ENCODE peak calls at places on chromosomes 5 and 9, in seven cellular contexts. I, K, O, J, L, P and A are unnamed samples.

GRCh38 chr9:14395300-14396082 is 81.5 kb upstream of the NFIB start:
- DNase-seq in O (no peak), I (no peak), P (no peak), K (peak; percentile 23), J (no peak), L (no peak), A (peak; percentile 95)

GRCh38 chr9:73050062-73050814 is 97.4 kb upstream of the ALDH1A1 start:
- DNase-seq in L (no peak), P (no peak), O (no peak), K (no peak), J (no peak), I (no peak), A (no peak)

GRCh38 chr9:75200892-75201470 is 112.7 kb downstream of the OSTF1 start:
- DNase-seq in I (no peak), O (peak; percentile 61), J (peak; percentile 80), K (peak; percentile 30), L (no peak), P (peak; percentile 47), A (peak; percentile 26)

GRCh38 chr9:93650448-93650847 is 74.1 kb downstream of the PHF2 start:
- DNase-seq in K (no peak), J (no peak), O (no peak), P (no peak), L (no peak), I (no peak), A (no peak)

GRCh38 chr9:93565089-93565488 is 11.3 kb upstream of the PHF2 start:
- DNase-seq in P (no peak), L (no peak), I (no peak), O (no peak), K (no peak), J (no peak), A (no peak)

GRCh38 chr9:96044401-96044800 is 168.9 kb downstream of the ERCC6L2 start:
- DNase-seq in L (no peak), O (no peak), J (no peak), P (no peak), K (no peak), I (no peak), A (no peak)

GRCh38 chr5:91049800-91050199 is 333.3 kb downstream of the ARRDC3 start:
- DNase-seq in J (no peak), K (peak; percentile 39), P (no peak), I (no peak), L (no peak), O (no peak), A (no peak)

GRCh38 chr9:114960276-114960675 is 29.9 kb upstream of the TNFSF8 start:
- DNase-seq in P (no peak), L (no peak), K (no peak), I (no peak), O (no peak), J (no peak), A (no peak)

GRCh38 chr5:112779531-112779930 is 41.8 kb downstream of the APC start:
- DNase-seq in J (no peak), O (no peak), I (no peak), K (no peak), P (no peak), L (no peak), A (no peak)

GRCh38 chr9:121785673-121786542 is 134.5 kb downstream of the DAB2IP start:
- DNase-seq in I (no peak), L (no peak), O (no peak), K (no peak), J (no peak), P (no peak), A (no peak)

GRCh38 chr9:88583901-88584596 is 49.1 kb downstream of the NXNL2 start:
- DNase-seq in L (no peak), K (no peak), J (no peak), P (no peak), I (no peak), O (no peak), A (no peak)

GRCh38 chr9:98657897-98658296 is 50.8 kb downstream of the GABBR2 start:
- DNase-seq in O (no peak), K (no peak), P (no peak), L (no peak), J (no peak), I (no peak), A (no peak)

GRCh38 chr5:149596712-149597111 is 15.4 kb downstream of the ARHGEF37 start:
- DNase-seq in J (no peak), P (no peak), I (no peak), O (no peak), K (no peak), L (no peak), A (no peak)

GRCh38 chr5:78961743-78962142 is 23.4 kb downstream of the ARSB start:
- DNase-seq in J (no peak), K (no peak), P (no peak), L (no peak), O (no peak), I (no peak), A (no peak)

GRCh38 chr5:132826424-132827082 is 3.9 kb downstream of the SHROOM1 start:
- DNase-seq in P (no peak), I (no peak), J (no peak), L (no peak), K (no peak), O (no peak), A (no peak)

GRCh38 chr5:138466900-138467710 is 1.8 kb downstream of the EGR1 start:
- DNase-seq in O (no peak), J (no peak), P (no peak), K (peak; percentile 27), I (no peak), L (peak; percentile 19), A (no peak)

GRCh38 chr9:97854696-97855485 is 1.9 kb downstream of the FOXE1 start:
- DNase-seq in P (no peak), L (no peak), I (no peak), K (no peak), J (no peak), O (no peak), A (no peak)

GRCh38 chr5:2288968-2289367 is 406.2 kb upstream of the IRX4 start:
- DNase-seq in P (no peak), O (no peak), L (no peak), K (no peak), I (no peak), J (no peak), A (peak; percentile 6)

GRCh38 chr5:112374818-112375217 is 44.3 kb downstream of the EPB41L4A start:
- DNase-seq in P (no peak), K (no peak), O (no peak), J (peak; percentile 64), I (no peak), L (no peak), A (no peak)

GRCh38 chr9:132163876-132164603 is 2.2 kb downstream of the NTNG2 start:
- DNase-seq in L (no peak), I (no peak), O (no peak), J (no peak), K (no peak), P (no peak), A (no peak)

GRCh38 chr5:179806250-179807045 is at the start of gene MGAT4B:
- DNase-seq in J (peak; percentile 85), L (no peak), I (no peak), P (no peak), K (peak; percentile 96), O (no peak), A (peak; percentile 87)

GRCh38 chr5:77423022-77423750 is 68.9 kb downstream of the WDR41 start:
- DNase-seq in L (no peak), K (no peak), I (no peak), O (no peak), J (no peak), P (no peak), A (no peak)

GRCh38 chr5:164153469-164154172 is 648.2 kb downstream of the MAT2B start:
- DNase-seq in I (no peak), J (no peak), O (no peak), L (no peak), K (no peak), P (no peak), A (no peak)

GRCh38 chr9:123686131-123686848 is 243.6 kb downstream of the DENND1A start:
- DNase-seq in J (peak; percentile 30), O (no peak), K (no peak), L (no peak), P (no peak), I (no peak), A (no peak)

GRCh38 chr9:78958887-78959286 is 612.9 kb upstream of the TLE4 start:
- DNase-seq in I (no peak), L (no peak), K (no peak), J (peak; percentile 1), O (peak; percentile 10), P (no peak), A (no peak)

GRCh38 chr5:170475269-170476000 is 28.4 kb upstream of the KCNIP1 start:
- DNase-seq in K (no peak), L (no peak), J (no peak), O (no peak), P (no peak), I (no peak), A (no peak)

GRCh38 chr9:91193658-91194391 is 167.9 kb downstream of the AUH start:
- DNase-seq in P (peak; percentile 93), I (no peak), L (peak; percentile 41), K (peak; percentile 79), J (peak; percentile 36), O (peak; percentile 64), A (peak; percentile 92)

GRCh38 chr5:119743927-119744326 is 114.6 kb downstream of the FAM170A start:
- DNase-seq in J (peak; percentile 77), K (peak; percentile 25), O (peak; percentile 59), L (no peak), I (peak; percentile 48), P (peak; percentile 33), A (peak; percentile 43)

GRCh38 chr5:127958421-127959011 is 125.0 kb upstream of the SLC12A2 start:
- DNase-seq in P (peak; percentile 78), J (peak; percentile 61), O (no peak), K (no peak), L (no peak), I (no peak), A (no peak)

GRCh38 chr5:28580616-28581015 is 1542.2 kb upstream of the CDH9 start:
- DNase-seq in P (no peak), I (no peak), O (no peak), L (no peak), J (no peak), K (no peak), A (no peak)
- TF ChIP-seq JUND in P (no peak), I (no peak), O (no peak), L (no peak), J (no peak), K (no peak), A (no peak)

GRCh38 chr5:134174841-134175839 is 1.6 kb downstream of the SKP1 start:
- DNase-seq in K (peak; percentile 32), P (peak; percentile 34), J (peak; percentile 40), I (no peak), L (no peak), O (no peak), A (no peak)
- TF ChIP-seq JUND in K (no peak), P (no peak), J (no peak), I (no peak), L (no peak), O (no peak), A (peak; percentile 35)

GRCh38 chr5:33637011-33637410 is 196.2 kb downstream of the TARS1 start:
- DNase-seq in K (no peak), I (no peak), O (no peak), J (no peak), P (no peak), L (no peak), A (no peak)
- TF ChIP-seq JUND in K (no peak), I (no peak), O (no peak), J (no peak), P (no peak), L (no peak), A (no peak)

DNA sequence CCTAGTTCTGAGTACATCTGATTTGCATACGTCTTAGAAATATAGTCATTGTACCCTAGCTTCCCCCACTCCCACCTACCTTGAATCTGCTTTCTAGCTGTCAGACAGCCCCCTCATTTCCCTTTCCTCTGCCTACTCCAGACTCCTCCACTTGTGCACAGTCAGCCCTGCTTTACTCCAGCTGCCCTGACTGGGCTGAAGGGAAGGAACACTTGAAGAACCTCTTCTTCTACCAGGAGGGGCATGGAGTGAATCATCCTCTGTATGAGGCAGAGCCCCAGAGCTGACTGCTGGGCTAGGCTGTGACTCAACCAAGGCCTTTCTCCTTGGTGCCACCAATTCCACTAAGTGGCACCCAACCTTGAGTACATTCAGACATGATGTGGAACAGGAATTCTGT is 18.1 kb upstream of the ZFR start:
- DNase-seq in J (no peak), I (no peak), O (no peak), P (no peak), L (no peak), K (no peak), A (no peak)
- TF ChIP-seq JUND in J (no peak), I (no peak), O (no peak), P (no peak), L (no peak), K (peak; percentile 34), A (no peak)